ENCODE peak calls at places on chromosome 16, in four cellular contexts. K is hepatocyte; Z is stimulated activated CD4-positive, alpha-beta T cell treated with anti-CD3 and anti-CD28 coated beads, TNF-alpha, amount 100 ng/mL, for 1 hour; T is AG04450. P is an unnamed sample.

GRCh38 chr16:53664724-53665345 is 38.8 kb downstream of the RPGRIP1L start:
- DNase-seq in Z (no peak), K (peak), T (peak), P (no peak)

GRCh38 chr16:35690413-35690812 is 2231.0 kb downstream of the TP53TG3F start:
- DNase-seq in T (no peak), Z (no peak), K (no peak), P (no peak)

GRCh38 chr16:69839798-69840409 is 77.8 kb downstream of the WWP2 start:
- DNase-seq in T (no peak), Z (no peak), K (no peak), P (no peak)

GRCh38 chr16:9097266-9098219 is 6.1 kb downstream of the HAPSTR1 start:
- DNase-seq in T (no peak), Z (no peak), K (no peak), P (no peak)

GRCh38 chr16:3015865-3016521 is 2.0 kb downstream of the CLDN6 start:
- DNase-seq in K (no peak), Z (no peak), T (no peak), P (no peak)

GRCh38 chr16:89320717-89321501 is 103.4 kb downstream of the ZNF778 start:
- DNase-seq in T (no peak), Z (no peak), K (peak), P (no peak)

GRCh38 chr16:79154081-79154480 is 446.5 kb downstream of the MAF start:
- DNase-seq in T (no peak), K (no peak), Z (no peak), P (no peak)

GRCh38 chr16:77539336-77539735 is 104.5 kb upstream of the ADAMTS18 start:
- DNase-seq in Z (no peak), K (no peak), T (no peak), P (no peak)

GRCh38 chr16:4391635-4392381 is 20.2 kb downstream of the VASN start:
- DNase-seq in K (no peak), T (no peak), Z (no peak), P (no peak)

GRCh38 chr16:15509051-15509592 is 74.7 kb downstream of the BMERB1 start:
- DNase-seq in T (no peak), Z (no peak), K (no peak), P (no peak)

GRCh38 chr16:67845291-67846062 is 1.3 kb upstream of the NUTF2 start:
- DNase-seq in T (no peak), Z (no peak), K (no peak), P (no peak)

GRCh38 chr16:32116080-32116479 is 137.0 kb upstream of the TP53TG3D start:
- DNase-seq in T (no peak), Z (no peak), K (peak), P (no peak)

GRCh38 chr16:14455577-14455976 is 174.5 kb downstream of the PARN start:
- DNase-seq in K (peak), Z (no peak), T (no peak), P (no peak)

GRCh38 chr16:85204242-85205010 is 92.2 kb upstream of the CIBAR2 start:
- DNase-seq in T (peak), Z (no peak), K (no peak), P (no peak)

GRCh38 chr16:9151074-9151473 is 59.6 kb downstream of the HAPSTR1 start:
- DNase-seq in Z (no peak), T (no peak), K (no peak), P (no peak)

GRCh38 chr16:50635505-50636392 is 45.4 kb downstream of the SNX20 start:
- DNase-seq in Z (no peak), T (no peak), K (no peak), P (no peak)

GRCh38 chr16:74623214-74623842 is 16.4 kb upstream of the GLG1 start:
- DNase-seq in K (peak), T (peak), Z (no peak), P (no peak)

GRCh38 chr16:69859105-69859969 is 91.8 kb upstream of the CLEC18A start:
- DNase-seq in Z (no peak), T (no peak), K (peak), P (no peak)

GRCh38 chr16:68273896-68274295 is 9.6 kb downstream of the SLC7A6 start:
- DNase-seq in T (no peak), Z (no peak), K (no peak), P (no peak)

GRCh38 chr16:79037429-79038373 is 562.8 kb downstream of the MAF start:
- DNase-seq in Z (no peak), K (no peak), T (no peak), P (no peak)

GRCh38 chr16:81266680-81267095 is 28.2 kb downstream of the BCO1 start:
- DNase-seq in Z (no peak), T (no peak), K (peak), P (no peak)

GRCh38 chr16:64215730-64216129 is 906.1 kb downstream of the CDH11 start:
- DNase-seq in K (no peak), T (no peak), Z (no peak), P (no peak)

GRCh38 chr16:24900230-24900629 is 54.5 kb downstream of the SLC5A11 start:
- DNase-seq in K (no peak), T (no peak), Z (no peak), P (no peak)

GRCh38 chr16:1918312-1918889 is at the start of gene HS3ST6:
- DNase-seq in Z (no peak), K (no peak), T (no peak), P (peak)

GRCh38 chr16:17784073-17784472 is 313.3 kb upstream of the XYLT1 start:
- DNase-seq in T (no peak), K (peak), Z (no peak), P (no peak)

GRCh38 chr16:50489187-50489586 is 59.0 kb upstream of the NKD1 start:
- DNase-seq in K (no peak), T (no peak), Z (no peak), P (no peak)